ENCODE peak calls at places on chromosome 13, in ten cellular contexts. One of them, this sample, is unnamed.

GRCh38 chr13:106562301-106562700 is 5.6 kb downstream of the ARGLU1 start:
- DNase-seq in H1: no peak
- DNase-seq in spleen: no peak
- DNase-seq in Panc1: no peak
- DNase-seq in transverse colon: no peak
- DNase-seq in GM12878: no peak
- DNase-seq in GM23338: no peak
- DNase-seq in breast epithelium: no peak
- DNase-seq in stomach: no peak
- DNase-seq in SK-N-SH: no peak
- DNase-seq in this sample: no peak

GRCh38 chr13:41130356-41130755 is 2.2 kb downstream of the KBTBD6 start:
- DNase-seq in spleen: no peak
- DNase-seq in SK-N-SH: no peak
- DNase-seq in H1: no peak
- DNase-seq in Panc1: no peak
- DNase-seq in stomach: no peak
- DNase-seq in GM23338: no peak
- DNase-seq in GM12878: no peak
- DNase-seq in breast epithelium: no peak
- DNase-seq in transverse colon: no peak
- DNase-seq in this sample: no peak

GRCh38 chr13:111049791-111050538 is 65.1 kb upstream of the ARHGEF7 start:
- DNase-seq in H1: no peak
- DNase-seq in GM23338: peak; percentile 66
- DNase-seq in SK-N-SH: peak; percentile 32
- DNase-seq in transverse colon: no peak
- DNase-seq in Panc1: no peak
- DNase-seq in stomach: peak; percentile 35
- DNase-seq in spleen: no peak
- DNase-seq in GM12878: no peak
- DNase-seq in breast epithelium: no peak
- DNase-seq in this sample: no peak

GRCh38 chr13:46743191-46743590 is 53.8 kb downstream of the ESD start:
- DNase-seq in transverse colon: no peak
- DNase-seq in stomach: no peak
- DNase-seq in spleen: no peak
- DNase-seq in Panc1: no peak
- DNase-seq in GM23338: no peak
- DNase-seq in H1: no peak
- DNase-seq in GM12878: no peak
- DNase-seq in SK-N-SH: no peak
- DNase-seq in breast epithelium: no peak
- DNase-seq in this sample: no peak

GRCh38 chr13:38697628-38698333 is 10.9 kb downstream of the FREM2 start:
- DNase-seq in SK-N-SH: no peak
- DNase-seq in H1: no peak
- DNase-seq in GM23338: peak; percentile 56
- DNase-seq in breast epithelium: no peak
- DNase-seq in stomach: no peak
- DNase-seq in transverse colon: no peak
- DNase-seq in Panc1: no peak
- DNase-seq in GM12878: no peak
- DNase-seq in spleen: no peak
- DNase-seq in this sample: no peak

GRCh38 chr13:32031025-32031814 is at the start of gene FRY:
- DNase-seq in stomach: peak; percentile 60
- DNase-seq in Panc1: no peak
- DNase-seq in H1: peak; percentile 58
- DNase-seq in breast epithelium: peak; percentile 63
- DNase-seq in SK-N-SH: peak; percentile 81
- DNase-seq in spleen: peak; percentile 94
- DNase-seq in GM23338: peak; percentile 94
- DNase-seq in GM12878: no peak
- DNase-seq in transverse colon: peak; percentile 56
- DNase-seq in this sample: no peak

GRCh38 chr13:109547942-109548860 is 238.2 kb downstream of the IRS2 start:
- DNase-seq in H1: no peak
- DNase-seq in stomach: no peak
- DNase-seq in spleen: no peak
- DNase-seq in Panc1: no peak
- DNase-seq in GM23338: no peak
- DNase-seq in transverse colon: no peak
- DNase-seq in SK-N-SH: no peak
- DNase-seq in GM12878: no peak
- DNase-seq in breast epithelium: no peak
- DNase-seq in this sample: no peak

GRCh38 chr13:105255472-105255871 is 1280.0 kb downstream of the EFNB2 start:
- DNase-seq in GM12878: no peak
- DNase-seq in stomach: no peak
- DNase-seq in breast epithelium: no peak
- DNase-seq in transverse colon: no peak
- DNase-seq in GM23338: no peak
- DNase-seq in H1: no peak
- DNase-seq in SK-N-SH: no peak
- DNase-seq in spleen: no peak
- DNase-seq in Panc1: no peak
- DNase-seq in this sample: no peak

GRCh38 chr13:71240906-71241305 is 626.1 kb downstream of the DACH1 start:
- DNase-seq in Panc1: no peak
- DNase-seq in GM23338: peak; percentile 12
- DNase-seq in SK-N-SH: peak; percentile 35
- DNase-seq in spleen: no peak
- DNase-seq in transverse colon: no peak
- DNase-seq in breast epithelium: no peak
- DNase-seq in GM12878: no peak
- DNase-seq in stomach: no peak
- DNase-seq in H1: no peak
- DNase-seq in this sample: no peak

GRCh38 chr13:94710881-94711560 is 1.3 kb downstream of the SOX21 start:
- DNase-seq in transverse colon: no peak
- DNase-seq in GM23338: peak; percentile 62
- DNase-seq in stomach: no peak
- DNase-seq in H1: no peak
- DNase-seq in spleen: peak; percentile 71
- DNase-seq in Panc1: no peak
- DNase-seq in GM12878: no peak
- DNase-seq in breast epithelium: no peak
- DNase-seq in SK-N-SH: peak; percentile 86
- DNase-seq in this sample: peak; percentile 71

GRCh38 chr13:99434258-99434788 is 66.9 kb upstream of the TM9SF2 start:
- DNase-seq in GM12878: no peak
- DNase-seq in transverse colon: peak; percentile 44
- DNase-seq in SK-N-SH: no peak
- DNase-seq in breast epithelium: no peak
- DNase-seq in GM23338: peak; percentile 73
- DNase-seq in spleen: no peak
- DNase-seq in Panc1: no peak
- DNase-seq in stomach: peak; percentile 54
- DNase-seq in H1: no peak
- DNase-seq in this sample: no peak

DNA sequence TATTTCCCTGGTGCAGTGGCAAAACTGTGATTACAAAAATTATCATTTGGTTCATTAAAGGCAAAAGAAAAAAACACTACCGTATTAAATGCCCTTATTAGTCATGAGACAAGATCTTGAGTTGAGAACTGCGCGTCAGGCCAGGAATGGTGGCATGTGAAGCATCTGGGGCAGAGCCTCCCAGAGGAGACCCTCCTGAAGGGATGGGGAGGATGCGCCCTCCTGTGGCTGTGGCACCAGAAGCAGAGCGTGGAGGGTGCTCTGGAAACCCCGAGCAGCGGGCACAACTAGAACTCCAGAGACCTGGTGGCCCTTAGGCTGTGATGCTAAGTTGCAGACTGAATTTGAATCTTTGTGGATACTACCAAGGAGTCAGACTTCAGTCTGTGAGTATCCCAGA is 11.5 kb downstream of the CUL4A start:
- DNase-seq in breast epithelium: no peak
- DNase-seq in SK-N-SH: peak; percentile 41
- DNase-seq in GM12878: no peak
- DNase-seq in transverse colon: no peak
- DNase-seq in stomach: no peak
- DNase-seq in H1: no peak
- DNase-seq in spleen: peak; percentile 12
- DNase-seq in Panc1: no peak
- DNase-seq in GM23338: peak; percentile 22
- DNase-seq in this sample: no peak
- TF ChIP-seq POLR2AphosphoS5 in breast epithelium: no peak
- TF ChIP-seq POLR2AphosphoS5 in SK-N-SH: no peak
- TF ChIP-seq POLR2AphosphoS5 in GM12878: peak; percentile 11
- TF ChIP-seq POLR2AphosphoS5 in transverse colon: no peak
- TF ChIP-seq POLR2AphosphoS5 in stomach: no peak
- TF ChIP-seq POLR2AphosphoS5 in H1: no peak
- TF ChIP-seq POLR2AphosphoS5 in spleen: no peak
- TF ChIP-seq POLR2AphosphoS5 in Panc1: no peak
- TF ChIP-seq POLR2AphosphoS5 in GM23338: no peak
- TF ChIP-seq POLR2AphosphoS5 in this sample: no peak

GRCh38 chr13:101417501-101417900 is 1.2 kb upstream of the NALCN start:
- DNase-seq in spleen: no peak
- DNase-seq in GM12878: no peak
- DNase-seq in SK-N-SH: no peak
- DNase-seq in transverse colon: no peak
- DNase-seq in H1: no peak
- DNase-seq in stomach: no peak
- DNase-seq in breast epithelium: no peak
- DNase-seq in Panc1: no peak
- DNase-seq in GM23338: no peak
- DNase-seq in this sample: no peak

GRCh38 chr13:101416181-101417042 is at the start of gene NALCN:
- DNase-seq in transverse colon: no peak
- DNase-seq in spleen: no peak
- DNase-seq in H1: no peak
- DNase-seq in GM12878: no peak
- DNase-seq in breast epithelium: no peak
- DNase-seq in SK-N-SH: peak; percentile 82
- DNase-seq in GM23338: peak; percentile 59
- DNase-seq in Panc1: no peak
- DNase-seq in stomach: no peak
- DNase-seq in this sample: no peak

GRCh38 chr13:101415358-101416174 is 742 bp downstream of the NALCN start:
- DNase-seq in SK-N-SH: no peak
- DNase-seq in GM12878: no peak
- DNase-seq in stomach: no peak
- DNase-seq in H1: no peak
- DNase-seq in spleen: no peak
- DNase-seq in Panc1: no peak
- DNase-seq in GM23338: peak; percentile 17
- DNase-seq in breast epithelium: no peak
- DNase-seq in transverse colon: no peak
- DNase-seq in this sample: no peak

GRCh38 chr13:101412076-101412475 is 4.2 kb downstream of the NALCN start:
- DNase-seq in GM23338: no peak
- DNase-seq in Panc1: no peak
- DNase-seq in SK-N-SH: no peak
- DNase-seq in GM12878: no peak
- DNase-seq in H1: no peak
- DNase-seq in stomach: no peak
- DNase-seq in spleen: no peak
- DNase-seq in breast epithelium: no peak
- DNase-seq in transverse colon: no peak
- DNase-seq in this sample: no peak

GRCh38 chr13:101417043-101417406 is 717 bp upstream of the NALCN start:
- DNase-seq in GM23338: no peak
- DNase-seq in Panc1: no peak
- DNase-seq in spleen: no peak
- DNase-seq in SK-N-SH: peak; percentile 51
- DNase-seq in breast epithelium: no peak
- DNase-seq in transverse colon: no peak
- DNase-seq in stomach: no peak
- DNase-seq in H1: no peak
- DNase-seq in GM12878: no peak
- DNase-seq in this sample: no peak
- TF ChIP-seq POLR2AphosphoS5 in GM23338: no peak
- TF ChIP-seq POLR2AphosphoS5 in Panc1: peak; percentile 50
- TF ChIP-seq POLR2AphosphoS5 in spleen: no peak
- TF ChIP-seq POLR2AphosphoS5 in SK-N-SH: no peak
- TF ChIP-seq POLR2AphosphoS5 in breast epithelium: no peak
- TF ChIP-seq POLR2AphosphoS5 in transverse colon: no peak
- TF ChIP-seq POLR2AphosphoS5 in stomach: no peak
- TF ChIP-seq POLR2AphosphoS5 in H1: no peak
- TF ChIP-seq POLR2AphosphoS5 in GM12878: no peak
- TF ChIP-seq POLR2AphosphoS5 in this sample: no peak

GRCh38 chr13:30382836-30383525 is 39.3 kb upstream of the UBE2L5 start:
- DNase-seq in Panc1: no peak
- DNase-seq in GM12878: no peak
- DNase-seq in H1: no peak
- DNase-seq in transverse colon: peak; percentile 25
- DNase-seq in spleen: no peak
- DNase-seq in SK-N-SH: no peak
- DNase-seq in breast epithelium: no peak
- DNase-seq in stomach: no peak
- DNase-seq in GM23338: no peak
- DNase-seq in this sample: no peak

DNA sequence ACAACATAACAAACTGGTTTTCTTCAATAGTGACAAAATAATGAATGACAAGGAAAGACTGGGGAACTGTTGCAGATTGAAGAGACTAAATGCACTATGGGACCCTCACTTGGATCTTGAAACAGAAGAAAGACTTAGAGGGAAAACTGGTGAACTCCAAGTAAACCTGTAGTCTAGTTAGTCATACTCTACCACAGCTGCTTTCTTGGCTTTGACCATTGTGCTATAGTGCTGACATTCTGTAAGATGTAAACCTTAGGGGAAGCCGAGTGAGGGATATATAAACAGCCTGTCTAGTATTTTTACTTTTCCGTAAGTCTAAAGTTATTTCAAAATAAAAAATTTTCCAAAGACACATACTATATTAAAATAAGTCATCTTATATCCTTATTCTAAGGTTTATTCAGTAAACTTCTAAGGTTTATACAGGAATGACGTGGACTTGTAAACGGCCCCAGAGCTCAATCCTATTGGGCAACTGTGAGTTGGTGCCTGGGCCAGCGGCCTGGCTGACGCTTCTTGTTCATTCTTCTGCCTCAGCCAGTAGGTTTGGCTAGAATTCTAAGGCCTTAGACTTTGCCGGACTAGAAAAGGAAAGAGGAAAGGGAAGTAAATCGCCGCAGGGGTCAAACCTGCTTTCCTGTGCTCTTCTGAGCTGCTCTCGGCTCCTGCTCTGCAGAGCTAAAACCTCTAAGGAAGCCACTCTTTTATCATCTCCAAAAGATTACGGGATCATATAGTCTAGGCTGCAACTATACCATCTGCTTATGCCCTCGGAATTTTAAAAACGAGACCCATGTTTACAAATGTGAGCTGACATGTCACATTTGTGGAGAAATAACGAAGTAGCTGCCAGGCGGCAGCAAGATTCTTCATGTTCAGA is 33.7 kb upstream of the UBE2L5 start:
- DNase-seq in spleen: no peak
- DNase-seq in transverse colon: no peak
- DNase-seq in Panc1: no peak
- DNase-seq in H1: no peak
- DNase-seq in stomach: no peak
- DNase-seq in GM23338: peak; percentile 43
- DNase-seq in GM12878: no peak
- DNase-seq in SK-N-SH: no peak
- DNase-seq in breast epithelium: peak; percentile 75
- DNase-seq in this sample: no peak
- TF ChIP-seq POLR2AphosphoS5 in spleen: no peak
- TF ChIP-seq POLR2AphosphoS5 in transverse colon: no peak
- TF ChIP-seq POLR2AphosphoS5 in Panc1: no peak
- TF ChIP-seq POLR2AphosphoS5 in H1: no peak
- TF ChIP-seq POLR2AphosphoS5 in stomach: no peak
- TF ChIP-seq POLR2AphosphoS5 in GM23338: no peak
- TF ChIP-seq POLR2AphosphoS5 in GM12878: no peak
- TF ChIP-seq POLR2AphosphoS5 in SK-N-SH: no peak
- TF ChIP-seq POLR2AphosphoS5 in breast epithelium: peak; percentile 14
- TF ChIP-seq POLR2AphosphoS5 in this sample: no peak

GRCh38 chr13:43511260-43511970 is 275.4 kb downstream of the ENOX1 start:
- DNase-seq in breast epithelium: no peak
- DNase-seq in GM23338: no peak
- DNase-seq in SK-N-SH: no peak
- DNase-seq in Panc1: no peak
- DNase-seq in GM12878: no peak
- DNase-seq in stomach: no peak
- DNase-seq in H1: no peak
- DNase-seq in transverse colon: no peak
- DNase-seq in spleen: no peak
- DNase-seq in this sample: no peak
- TF ChIP-seq POLR2AphosphoS5 in breast epithelium: no peak
- TF ChIP-seq POLR2AphosphoS5 in GM23338: no peak
- TF ChIP-seq POLR2AphosphoS5 in SK-N-SH: no peak
- TF ChIP-seq POLR2AphosphoS5 in Panc1: no peak
- TF ChIP-seq POLR2AphosphoS5 in GM12878: no peak
- TF ChIP-seq POLR2AphosphoS5 in stomach: no peak
- TF ChIP-seq POLR2AphosphoS5 in H1: no peak
- TF ChIP-seq POLR2AphosphoS5 in transverse colon: peak; percentile 35
- TF ChIP-seq POLR2AphosphoS5 in spleen: no peak
- TF ChIP-seq POLR2AphosphoS5 in this sample: no peak

This sample was measured in vagina.